ENCODE peak calls at places on chromosomes 6 and 20, in five cellular contexts. T is kidney epithelial cell, A is tibial artery, V is ovary, O is IMR-90. E is an unnamed sample.

GRCh38 chr6:10599046-10599445 is 77.9 kb downstream of the GCNT2 start:
- DNase-seq in A (no peak), O (no peak), T (no peak), V (no peak), E (no peak)

GRCh38 chr6:112626468-112627082 is 279.4 kb downstream of the RFPL4B start:
- DNase-seq in O (peak), A (no peak), T (peak), V (no peak), E (peak)

GRCh38 chr6:98995116-98995515 is 47.4 kb upstream of the FBXL4 start:
- DNase-seq in O (no peak), A (no peak), V (no peak), T (no peak), E (no peak)

GRCh38 chr6:71157350-71157749 is 131.3 kb upstream of the OGFRL1 start:
- DNase-seq in V (no peak), O (no peak), A (no peak), T (no peak), E (no peak)

GRCh38 chr20:57608516-57608915 is 11.7 kb downstream of the ZBP1 start:
- DNase-seq in O (no peak), T (no peak), A (no peak), V (no peak), E (no peak)

GRCh38 chr20:49275634-49276033 is 2.2 kb downstream of the ZNFX1 start:
- DNase-seq in V (no peak), T (peak), O (no peak), A (no peak), E (no peak)

GRCh38 chr6:20699402-20699801 is 165.1 kb downstream of the CDKAL1 start:
- DNase-seq in O (no peak), A (no peak), T (no peak), V (no peak), E (no peak)

GRCh38 chr6:154488276-154488627 is 22.2 kb downstream of the CNKSR3 start:
- DNase-seq in T (no peak), V (no peak), O (peak), A (no peak), E (no peak)

GRCh38 chr6:71544028-71544427 is 255.4 kb downstream of the OGFRL1 start:
- DNase-seq in V (no peak), O (peak), A (no peak), T (no peak), E (peak)

GRCh38 chr6:138371452-138371711 is 6.3 kb upstream of the SMIM28 start:
- DNase-seq in V (no peak), O (no peak), T (no peak), A (no peak), E (no peak)

GRCh38 chr20:42370086-42370485 is 751.9 kb upstream of the CHD6 start:
- DNase-seq in A (no peak), O (no peak), V (no peak), T (no peak), E (no peak)

GRCh38 chr20:63951398-63952209 is 4.6 kb downstream of the UCKL1 start:
- DNase-seq in V (no peak), A (no peak), T (no peak), O (no peak), E (no peak)

GRCh38 chr6:11538049-11538798 is 675 bp downstream of the TMEM170B start:
- DNase-seq in V (peak), T (no peak), A (peak), O (no peak), E (no peak)

GRCh38 chr6:13417954-13418353 is 69.4 kb downstream of the GFOD1 start:
- DNase-seq in A (no peak), V (no peak), T (no peak), O (no peak), E (no peak)

GRCh38 chr6:1311400-1312192 is at the start of gene FOXQ1:
- DNase-seq in A (no peak), V (no peak), T (no peak), O (peak), E (no peak)

GRCh38 chr6:80464901-80465300 is 358.4 kb downstream of the BCKDHB start:
- DNase-seq in T (no peak), A (no peak), O (no peak), V (no peak), E (no peak)

GRCh38 chr6:164398647-164399046 is 910.8 kb downstream of the C6orf118 start:
- DNase-seq in A (no peak), V (no peak), T (no peak), O (no peak), E (no peak)

DNA sequence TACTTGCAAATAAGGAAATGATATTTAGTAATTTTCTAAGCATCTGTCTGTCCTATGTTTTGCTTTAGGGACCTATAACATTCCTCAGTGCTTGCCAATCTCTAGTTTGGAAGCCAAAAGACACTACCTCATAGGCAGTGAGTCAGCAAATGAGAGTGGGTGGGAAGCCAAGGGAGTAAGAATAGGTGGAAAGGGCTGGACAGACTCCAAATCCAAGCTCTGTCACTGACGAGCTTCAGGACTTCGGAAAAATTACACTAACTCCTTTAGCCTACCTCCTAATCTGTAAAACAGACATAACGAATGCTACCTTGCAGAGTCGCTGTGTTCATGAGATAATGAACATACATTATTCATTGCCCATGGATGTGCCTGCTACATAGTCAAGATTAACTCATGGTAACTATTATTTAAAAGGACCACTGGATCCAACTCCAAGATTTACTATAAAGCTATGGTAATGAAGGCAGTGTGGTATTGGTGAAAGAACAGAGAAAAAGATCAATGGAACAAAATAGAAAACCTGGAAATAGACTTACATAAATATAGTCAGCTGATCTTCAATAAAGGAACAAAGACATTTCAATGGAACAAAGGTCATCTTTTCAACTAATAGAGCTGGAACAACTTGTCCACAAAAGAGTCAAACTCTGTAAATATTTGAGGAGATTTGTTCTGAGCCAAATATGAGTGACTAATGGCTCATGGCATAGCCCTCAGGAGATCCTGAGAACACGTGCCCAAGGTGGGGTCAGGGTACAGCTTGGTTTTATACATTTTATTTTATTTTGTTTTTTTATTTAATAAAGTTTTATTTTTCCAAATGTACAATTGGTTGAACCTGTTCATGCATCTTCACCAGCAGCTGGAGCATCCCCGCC is 64.1 kb downstream of the FAM50B start:
- DNase-seq in V (no peak), O (peak), T (peak), A (peak), E (peak)
- H3K4me3 ChIP-seq in V (no peak), O (no peak), T (no peak), A (no peak), E (no peak)

GRCh38 chr6:47479874-47480273 is 2.3 kb downstream of the CD2AP start:
- DNase-seq in V (no peak), O (no peak), T (no peak), A (no peak), E (no peak)

GRCh38 chr6:47479156-47479541 is 1.6 kb downstream of the CD2AP start:
- DNase-seq in O (peak), V (no peak), T (no peak), A (no peak), E (no peak)

GRCh38 chr6:47478233-47479155 is 905 bp downstream of the CD2AP start:
- DNase-seq in A (peak), T (no peak), O (peak), V (no peak), E (no peak)

GRCh38 chr6:47476794-47477496 is 644 bp upstream of the CD2AP start:
- DNase-seq in O (no peak), V (no peak), T (no peak), A (no peak), E (no peak)

DNA sequence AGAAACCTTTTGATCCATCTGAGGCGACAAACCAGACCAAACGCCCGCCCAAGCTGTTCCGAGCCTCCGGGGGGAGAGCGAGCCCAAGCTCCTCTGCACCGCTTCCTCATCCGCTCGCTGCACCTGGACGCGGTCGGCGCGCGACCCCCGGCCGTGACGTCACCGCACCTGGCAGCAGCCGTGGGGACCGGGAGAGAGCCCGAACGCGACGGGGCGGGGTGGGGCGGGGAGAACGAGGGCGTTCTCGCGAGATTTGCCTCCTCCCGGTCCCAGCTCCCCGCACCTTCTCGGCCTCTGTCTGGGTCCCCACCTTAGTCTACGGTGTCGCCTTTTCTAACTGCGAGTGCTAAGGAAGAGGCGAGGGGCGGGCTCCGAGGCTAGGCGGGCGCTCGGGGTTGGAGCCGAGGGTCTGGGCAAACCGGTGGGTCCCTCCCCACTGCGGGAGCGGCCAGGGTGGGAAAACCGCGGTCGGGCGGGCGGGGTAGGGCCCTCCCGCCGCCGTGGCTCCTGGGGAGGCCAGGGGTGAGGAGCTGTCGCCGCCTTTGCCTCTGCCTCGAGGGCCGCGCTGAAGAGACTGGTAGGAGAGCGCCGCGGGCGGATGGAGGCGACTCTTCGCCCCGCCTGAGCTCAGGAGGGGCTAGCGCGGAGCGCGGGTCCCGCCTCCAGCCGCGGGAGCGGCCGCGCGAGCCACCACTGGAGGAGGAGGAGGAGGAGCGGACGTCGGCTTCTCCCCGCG is at the start of gene CD2AP:
- DNase-seq in O (peak), V (peak), T (peak), A (peak), E (peak)
- TF ChIP-seq CTCF in O (peak), V (no peak), T (no peak), A (no peak), E (no peak)

GRCh38 chr20:51542894-51543788 is 622 bp upstream of the NFATC2 start:
- DNase-seq in O (no peak), T (no peak), V (no peak), A (no peak), E (no peak)
- H3K4me3 ChIP-seq in O (no peak), T (peak), V (peak), A (peak), E (peak)

GRCh38 chr6:85135376-85136094 is 314.3 kb upstream of the NT5E start:
- DNase-seq in A (no peak), V (no peak), O (no peak), T (no peak), E (no peak)
- TF ChIP-seq CTCF in A (no peak), V (no peak), O (no peak), T (no peak), E (no peak)

GRCh38 chr6:166861304-166861703 is 95.0 kb downstream of the RNASET2 start:
- DNase-seq in T (no peak), O (no peak), V (no peak), A (no peak), E (no peak)

GRCh38 chr6:166862978-166863530 is 93.3 kb downstream of the RNASET2 start:
- DNase-seq in A (no peak), O (no peak), V (no peak), T (no peak), E (no peak)

GRCh38 chr6:166860392-166860791 is 96.0 kb downstream of the RNASET2 start:
- DNase-seq in T (no peak), A (no peak), V (no peak), O (no peak), E (no peak)

GRCh38 chr6:166862287-166862977 is 93.9 kb downstream of the RNASET2 start:
- DNase-seq in V (peak), O (no peak), A (no peak), T (no peak), E (no peak)

DNA sequence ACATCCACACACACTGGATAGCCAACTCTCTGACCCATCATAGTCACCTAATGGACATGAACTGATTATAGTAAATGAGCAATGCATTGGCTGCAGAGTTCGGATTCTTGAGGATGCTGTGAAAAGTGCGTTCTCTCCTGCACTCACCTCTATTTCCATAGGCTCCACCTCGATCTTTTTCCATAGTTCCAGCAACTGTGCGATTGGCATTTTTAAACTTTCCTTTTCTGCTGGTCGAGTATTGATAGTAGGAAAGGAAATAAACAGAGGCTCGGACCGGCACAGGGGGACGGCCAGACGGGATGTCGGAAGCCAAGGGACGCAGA is 94.4 kb downstream of the RNASET2 start:
- DNase-seq in A (no peak), O (no peak), V (no peak), T (no peak), E (no peak)
- H3K4me3 ChIP-seq in A (peak), O (peak), V (peak), T (peak), E (peak)

DNA sequence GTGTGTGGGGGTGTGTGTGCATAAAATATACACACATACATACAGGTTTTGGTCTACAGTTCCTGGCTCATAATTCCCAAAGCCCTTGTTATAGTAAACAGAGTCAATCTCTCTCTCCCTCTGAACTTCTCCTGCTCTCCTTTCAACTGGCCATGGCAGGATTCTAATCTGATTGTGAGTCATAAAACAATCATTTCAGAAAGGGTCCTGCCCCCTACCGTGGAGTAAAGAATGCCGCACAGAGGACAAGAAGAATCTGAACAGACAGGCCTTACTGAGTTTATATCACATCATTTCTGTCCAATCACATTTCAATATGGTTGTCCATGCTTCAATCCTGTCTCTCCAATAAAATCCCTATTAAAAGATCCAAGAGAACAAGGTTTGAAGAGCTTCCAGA is 416.9 kb downstream of the FRK start:
- DNase-seq in V (no peak), O (peak), A (no peak), T (peak), E (peak)
- TF ChIP-seq CTCF in V (no peak), O (peak), A (no peak), T (peak), E (peak)

GRCh38 chr6:107698146-107698545 is 126.0 kb downstream of the SCML4 start:
- DNase-seq in A (no peak), T (no peak), V (no peak), O (peak), E (no peak)
- H3K4me3 ChIP-seq in A (no peak), T (no peak), V (no peak), O (no peak), E (no peak)

DNA sequence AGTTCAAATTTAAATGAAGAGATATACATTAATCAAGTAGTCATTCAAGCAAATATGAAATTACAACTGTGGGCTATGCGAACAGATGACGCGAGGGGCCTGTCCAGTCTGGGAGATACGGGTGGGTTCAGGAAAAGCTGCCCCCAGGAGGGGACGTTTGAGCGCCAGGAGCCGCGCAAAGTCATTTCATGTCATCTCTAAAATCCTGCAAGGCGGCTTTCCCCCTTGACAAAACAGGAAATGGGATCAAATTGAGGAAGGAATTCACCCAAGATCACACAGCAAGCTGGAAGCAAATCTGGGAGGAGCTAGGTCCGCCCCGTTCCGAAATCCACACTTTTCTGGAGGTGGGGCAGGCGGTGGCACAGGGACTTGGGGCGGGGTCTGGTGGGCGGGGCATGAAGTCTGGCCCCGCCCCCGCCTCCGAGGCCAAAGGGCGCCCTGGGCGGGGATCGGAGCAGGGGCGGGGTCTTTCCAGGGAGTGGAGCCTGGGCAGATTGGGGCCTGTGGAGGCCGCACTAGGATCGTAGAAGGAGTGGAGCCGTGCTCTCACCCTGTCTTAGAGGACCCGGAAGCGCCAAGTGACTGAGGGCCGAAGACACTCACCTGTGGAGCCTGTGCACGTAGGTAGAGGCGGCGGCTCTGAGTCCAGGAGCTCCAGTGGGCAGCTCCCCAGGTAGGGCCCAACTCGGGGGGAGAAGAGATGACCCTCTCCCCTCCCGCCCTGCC is at the start of gene LPIN3:
- DNase-seq in O (peak), A (peak), V (peak), T (no peak), E (no peak)
- TF ChIP-seq CTCF in O (no peak), A (no peak), V (no peak), T (no peak), E (no peak)

GRCh38 chr6:170043881-170044790 is 246.7 kb downstream of the DLL1 start:
- DNase-seq in T (no peak), V (no peak), O (no peak), A (no peak), E (no peak)
- H3K4me3 ChIP-seq in T (no peak), V (no peak), O (no peak), A (no peak), E (no peak)